ENCODE peak calls at places on chromosome 15, in nine cellular contexts. Y is aorta; T is HCT116; I is activated naive CD8-positive, alpha-beta T cell treated with anti-CD3 and anti-CD28 coated beads, Interleukin-2, amount 50 U/mL, for 24 hours; X is effector memory CD8-positive, alpha-beta T cell; M is psoas muscle; E is CD4-positive, alpha-beta T cell; S is naive thymus-derived CD8-positive, alpha-beta T cell; Q is RWPE2. W is an unnamed sample.

GRCh38 chr15:81032818-81033217 is 32.1 kb downstream of the TLNRD1 start:
- ATAC-seq in Y (no peak), T (no peak), I (no peak), X (no peak), M (no peak), E (no peak), S (no peak), Q (no peak), W (no peak)

GRCh38 chr15:75720787-75721461 is 8.3 kb upstream of the CSPG4 start:
- ATAC-seq in Y (no peak), T (peak), I (peak), X (peak), M (peak), E (no peak), S (no peak), Q (peak), W (no peak)

GRCh38 chr15:77839431-77839830 is 206.7 kb upstream of the LINGO1 start:
- ATAC-seq in Y (no peak), T (no peak), I (no peak), X (no peak), M (no peak), E (no peak), S (no peak), Q (no peak), W (no peak)

GRCh38 chr15:96209285-96209735 is 121.2 kb upstream of the NR2F2 start:
- ATAC-seq in Y (no peak), T (peak), I (no peak), X (no peak), M (no peak), E (no peak), S (no peak), Q (no peak), W (no peak)

GRCh38 chr15:85649372-85649771 is 145.4 kb downstream of the KLHL25 start:
- ATAC-seq in Y (peak), T (no peak), I (peak), X (peak), M (peak), E (no peak), S (no peak), Q (peak), W (peak)

GRCh38 chr15:93543093-93543492 is 454.1 kb upstream of the RGMA start:
- ATAC-seq in Y (no peak), T (no peak), I (no peak), X (no peak), M (no peak), E (no peak), S (no peak), Q (no peak), W (no peak)

GRCh38 chr15:69491051-69491505 is 38.5 kb downstream of the RPLP1 start:
- ATAC-seq in Y (peak), T (no peak), I (no peak), X (no peak), M (peak), E (no peak), S (no peak), Q (no peak), W (no peak)

GRCh38 chr15:76866008-76866407 is 39.1 kb downstream of the SCAPER start:
- ATAC-seq in Y (no peak), T (no peak), I (no peak), X (no peak), M (peak), E (no peak), S (no peak), Q (peak), W (no peak)

GRCh38 chr15:42059661-42060476 is 34.5 kb downstream of the PLA2G4D start:
- ATAC-seq in Y (peak), T (peak), I (no peak), X (peak), M (no peak), E (peak), S (peak), Q (no peak), W (no peak)

GRCh38 chr15:72614810-72615532 is 39.5 kb upstream of the GOLGA6B start:
- ATAC-seq in Y (no peak), T (no peak), I (no peak), X (no peak), M (no peak), E (no peak), S (no peak), Q (no peak), W (no peak)

GRCh38 chr15:65847977-65848376 is 21.3 kb upstream of the RAB11A start:
- ATAC-seq in Y (no peak), T (no peak), I (no peak), X (no peak), M (no peak), E (no peak), S (no peak), Q (no peak), W (no peak)

GRCh38 chr15:98039596-98039995 is 79.1 kb downstream of the ARRDC4 start:
- ATAC-seq in Y (no peak), T (no peak), I (no peak), X (no peak), M (no peak), E (no peak), S (no peak), Q (no peak), W (no peak)

GRCh38 chr15:63008333-63009049 is 34.1 kb upstream of the TPM1 start:
- ATAC-seq in Y (no peak), T (no peak), I (peak), X (no peak), M (no peak), E (no peak), S (no peak), Q (no peak), W (no peak)

GRCh38 chr15:81394609-81395008 is 20.6 kb upstream of the TMC3 start:
- ATAC-seq in Y (no peak), T (no peak), I (no peak), X (no peak), M (no peak), E (no peak), S (no peak), Q (peak), W (no peak)

GRCh38 chr15:38464675-38465074 is 10.7 kb downstream of the FAM98B start:
- ATAC-seq in Y (no peak), T (no peak), I (no peak), X (no peak), M (no peak), E (no peak), S (no peak), Q (no peak), W (no peak)

GRCh38 chr15:60760646-60761504 is 281.9 kb upstream of the ICE2 start:
- ATAC-seq in Y (no peak), T (no peak), I (peak), X (no peak), M (no peak), E (peak), S (no peak), Q (peak), W (no peak)

GRCh38 chr15:68249058-68249713 is 19.7 kb upstream of the CLN6 start:
- ATAC-seq in Y (no peak), T (no peak), I (no peak), X (no peak), M (no peak), E (no peak), S (no peak), Q (no peak), W (no peak)

GRCh38 chr15:28154283-28154682 is 55.2 kb upstream of the OCA2 start:
- ATAC-seq in Y (no peak), T (no peak), I (no peak), X (no peak), M (no peak), E (no peak), S (no peak), Q (no peak), W (no peak)

GRCh38 chr15:77632760-77633133 is at the start of gene LINGO1:
- ATAC-seq in Y (no peak), T (peak), I (no peak), X (no peak), M (no peak), E (no peak), S (no peak), Q (peak), W (no peak)

GRCh38 chr15:96088592-96088991 is 241.9 kb upstream of the NR2F2 start:
- ATAC-seq in Y (no peak), T (no peak), I (no peak), X (no peak), M (no peak), E (no peak), S (no peak), Q (no peak), W (no peak)

GRCh38 chr15:77192451-77192850 is 121.5 kb upstream of the TSPAN3 start:
- ATAC-seq in Y (no peak), T (no peak), I (no peak), X (no peak), M (no peak), E (no peak), S (no peak), Q (no peak), W (no peak)

GRCh38 chr15:59521443-59521842 is 83.5 kb downstream of the FAM81A start:
- ATAC-seq in Y (no peak), T (no peak), I (no peak), X (no peak), M (no peak), E (no peak), S (no peak), Q (no peak), W (no peak)

GRCh38 chr15:40313531-40314398 is 6.0 kb upstream of the PLCB2 start:
- ATAC-seq in Y (no peak), T (no peak), I (no peak), X (peak), M (no peak), E (peak), S (peak), Q (peak), W (no peak)

GRCh38 chr15:93716615-93717221 is 514.6 kb upstream of the MCTP2 start:
- ATAC-seq in Y (no peak), T (no peak), I (no peak), X (no peak), M (no peak), E (no peak), S (no peak), Q (no peak), W (no peak)

GRCh38 chr15:63832620-63833245 is 1.0 kb downstream of the HERC1 start:
- ATAC-seq in Y (no peak), T (no peak), I (peak), X (peak), M (peak), E (peak), S (peak), Q (peak), W (peak)

GRCh38 chr15:68078365-68078764 is 24.2 kb downstream of the PIAS1 start:
- ATAC-seq in Y (no peak), T (no peak), I (peak), X (peak), M (no peak), E (no peak), S (peak), Q (no peak), W (no peak)

GRCh38 chr15:72288796-72289596 is 16.6 kb upstream of the PARP6 start:
- ATAC-seq in Y (no peak), T (no peak), I (no peak), X (no peak), M (no peak), E (no peak), S (no peak), Q (no peak), W (peak)

GRCh38 chr15:39286706-39287105 is 294.2 kb upstream of the THBS1 start:
- ATAC-seq in Y (no peak), T (no peak), I (no peak), X (no peak), M (no peak), E (no peak), S (no peak), Q (no peak), W (no peak)

GRCh38 chr15:71433402-71433801 is 318.1 kb downstream of the THSD4 start:
- ATAC-seq in Y (no peak), T (peak), I (no peak), X (no peak), M (peak), E (no peak), S (no peak), Q (no peak), W (peak)